ENCODE peak calls at places on chromosomes 13 and 19, in four cellular contexts. B is activated CD8-positive, alpha-beta memory T cell treated with anti-CD3 and anti-CD28 coated beads, Interleukin-2, amount 50 U/mL, for 48 hours; Z is colonic mucosa; S is activated CD4-positive, CD25-positive, alpha-beta regulatory T cell treated with anti-CD3 and anti-CD28 coated beads, Interleukin-2, amount 50 U/mL, for 16 hours. U is an unnamed sample.

GRCh38 chr19:45419396-45419795 is 4.3 kb downstream of the ERCC1 start:
- DNase-seq in B (no peak), Z (no peak), S (no peak), U (no peak)

GRCh38 chr13:88068975-88069374 is 397.8 kb downstream of the SLITRK5 start:
- DNase-seq in B (no peak), Z (no peak), S (no peak), U (peak)

GRCh38 chr13:69912576-69913074 is 195.0 kb upstream of the ATXN8OS start:
- DNase-seq in B (no peak), Z (no peak), S (no peak), U (no peak)

GRCh38 chr19:15177269-15178116 is 23.3 kb downstream of the NOTCH3 start:
- DNase-seq in B (peak), Z (peak), S (peak), U (peak)

GRCh38 chr13:99275093-99275469 is 16.9 kb upstream of the GPR18 start:
- DNase-seq in B (no peak), Z (no peak), S (no peak), U (no peak)

GRCh38 chr19:50046649-50047503 is 21.1 kb downstream of the ZNF473 start:
- DNase-seq in B (peak), Z (peak), S (peak), U (peak)

GRCh38 chr19:32580353-32580900 is 563 bp upstream of the PDCD5 start:
- DNase-seq in B (no peak), Z (no peak), S (no peak), U (no peak)

GRCh38 chr13:64925727-64926126 is 2304.4 kb downstream of the PCDH9 start:
- DNase-seq in B (no peak), Z (no peak), S (no peak), U (no peak)

GRCh38 chr13:44305845-44306244 is 67.8 kb upstream of the SERP2 start:
- DNase-seq in B (no peak), Z (no peak), S (no peak), U (no peak)

GRCh38 chr13:52036037-52036436 is 11.5 kb downstream of the UTP14C start:
- DNase-seq in B (no peak), Z (no peak), S (no peak), U (no peak)

GRCh38 chr19:46357846-46358583 is 11.1 kb downstream of the PPP5C start:
- DNase-seq in B (no peak), Z (no peak), S (no peak), U (peak)

GRCh38 chr13:54965881-54966280 is 1937.3 kb downstream of the OLFM4 start:
- DNase-seq in B (no peak), Z (no peak), S (no peak), U (peak)

GRCh38 chr13:71801165-71801564 is 65.8 kb downstream of the DACH1 start:
- DNase-seq in B (no peak), Z (no peak), S (no peak), U (no peak)

GRCh38 chr13:66835040-66835628 is 395.0 kb downstream of the PCDH9 start:
- DNase-seq in B (no peak), Z (peak), S (no peak), U (no peak)

GRCh38 chr19:756821-757688 is 6.1 kb downstream of the MISP start:
- DNase-seq in B (no peak), Z (no peak), S (no peak), U (no peak)

GRCh38 chr13:66933994-66934393 is 296.1 kb downstream of the PCDH9 start:
- DNase-seq in B (no peak), Z (no peak), S (no peak), U (no peak)

GRCh38 chr19:15641901-15642491 is 1.3 kb downstream of the CYP4F3 start:
- DNase-seq in B (no peak), Z (no peak), S (no peak), U (no peak)

GRCh38 chr13:40063278-40063698 is 407.8 kb downstream of the COG6 start:
- DNase-seq in B (no peak), Z (no peak), S (no peak), U (no peak)

GRCh38 chr13:21917046-21918010 is 246.5 kb downstream of the FGF9 start:
- DNase-seq in B (no peak), Z (no peak), S (no peak), U (no peak)

GRCh38 chr13:57632276-57633140 is 964 bp downstream of the PCDH17 start:
- DNase-seq in B (peak), Z (no peak), S (no peak), U (no peak)

GRCh38 chr13:111245781-111246384 is 74.6 kb upstream of the TEX29 start:
- DNase-seq in B (no peak), Z (no peak), S (no peak), U (no peak)

GRCh38 chr19:18450934-18451836 is 13.3 kb upstream of the ISYNA1 start:
- DNase-seq in B (peak), Z (peak), S (peak), U (peak)

GRCh38 chr13:21326155-21327030 is 132.7 kb downstream of the ZDHHC20 start:
- DNase-seq in B (no peak), Z (peak), S (no peak), U (peak)

GRCh38 chr19:6678690-6679109 is 8.7 kb upstream of the TNFSF14 start:
- DNase-seq in B (peak), Z (no peak), S (peak), U (peak)